ENCODE peak calls at places on chromosomes 1 and 21, in ten cellular contexts. K, R, T, J, A, Z, I, S, U and F are unnamed samples.

GRCh38 chr1:165070675-165071074 is 285.8 kb downstream of the LMX1A start:
- DNase-seq in K (no peak), Z (no peak), I (no peak), U (no peak), S (no peak), R (no peak), A (no peak), J (no peak), T (no peak), F (no peak)

GRCh38 chr1:25657121-25657521 is 40.5 kb downstream of the MAN1C1 start:
- DNase-seq in I (no peak), S (no peak), J (no peak), T (no peak), A (no peak), Z (no peak), K (no peak), U (no peak), R (no peak), F (no peak)

GRCh38 chr1:153655333-153655732 is 3.2 kb upstream of the SNAPIN start:
- DNase-seq in J (no peak), K (no peak), Z (no peak), T (no peak), S (no peak), R (no peak), I (peak; percentile 27), U (no peak), A (no peak), F (no peak)

GRCh38 chr1:212613440-212614335 is 5.1 kb downstream of the ATF3 start:
- DNase-seq in I (no peak), U (no peak), J (no peak), A (no peak), K (no peak), T (no peak), R (peak; percentile 95), S (no peak), Z (no peak), F (no peak)

GRCh38 chr1:222114536-222115156 is 372.8 kb upstream of the DUSP10 start:
- DNase-seq in K (no peak), U (no peak), S (no peak), J (no peak), A (no peak), R (no peak), Z (no peak), T (no peak), I (no peak), F (no peak)

GRCh38 chr1:98661544-98662353 is at the start of gene SNX7:
- DNase-seq in I (peak; percentile 83), J (peak; percentile 91), U (no peak), A (peak; percentile 79), Z (peak; percentile 69), T (peak; percentile 1), K (peak; percentile 66), R (peak; percentile 91), S (no peak), F (peak; percentile 75)

GRCh38 chr1:34199927-34200326 is 23.2 kb downstream of the C1orf94 start:
- DNase-seq in I (peak; percentile 26), S (no peak), T (no peak), K (no peak), A (no peak), J (no peak), R (peak; percentile 91), Z (peak; percentile 1), U (peak; percentile 70), F (peak; percentile 96)

GRCh38 chr1:247471445-247472016 is 13.6 kb upstream of the OR2B11 start:
- DNase-seq in S (no peak), U (no peak), Z (no peak), I (no peak), J (no peak), R (no peak), T (no peak), K (no peak), A (no peak), F (no peak)

GRCh38 chr1:25519624-25520023 is 23.8 kb upstream of the LDLRAP1 start:
- DNase-seq in Z (peak; percentile 84), S (no peak), U (peak; percentile 59), K (peak; percentile 83), A (no peak), I (peak; percentile 57), T (no peak), R (peak; percentile 95), J (no peak), F (peak; percentile 80)

GRCh38 chr1:55140546-55140983 is 74.6 kb downstream of the USP24 start:
- DNase-seq in J (peak; percentile 75), K (peak; percentile 87), S (peak; percentile 51), Z (peak; percentile 91), T (peak; percentile 64), A (peak; percentile 88), I (peak; percentile 81), R (peak; percentile 96), U (no peak), F (peak; percentile 71)

GRCh38 chr1:156282143-156282478 is 514 bp downstream of the SMG5 start:
- DNase-seq in K (no peak), A (no peak), S (no peak), R (no peak), Z (no peak), U (no peak), T (no peak), J (no peak), I (peak; percentile 51), F (no peak)

GRCh38 chr21:46071082-46071481 is 26.8 kb upstream of the COL6A2 start:
- DNase-seq in I (no peak), J (no peak), S (no peak), U (no peak), A (no peak), Z (no peak), R (no peak), K (no peak), T (no peak), F (no peak)

GRCh38 chr1:197399691-197400521 is 131.9 kb downstream of the CRB1 start:
- DNase-seq in K (peak; percentile 57), S (no peak), T (no peak), A (no peak), Z (peak; percentile 51), U (peak; percentile 22), I (peak; percentile 62), R (peak; percentile 62), J (no peak), F (peak; percentile 68)

GRCh38 chr1:26289158-26290059 is 9.5 kb downstream of the SH3BGRL3 start:
- DNase-seq in I (no peak), S (no peak), U (no peak), Z (no peak), A (no peak), R (no peak), J (no peak), T (no peak), K (no peak), F (no peak)

GRCh38 chr1:206909883-206910318 is 11.8 kb downstream of the FCMR start:
- DNase-seq in J (peak; percentile 37), U (no peak), I (no peak), S (no peak), R (no peak), Z (no peak), A (no peak), K (no peak), T (no peak), F (no peak)

GRCh38 chr1:112546076-112546475 is 37.3 kb downstream of the WNT2B start:
- DNase-seq in S (no peak), R (no peak), U (peak; percentile 61), A (no peak), T (no peak), K (no peak), J (no peak), I (no peak), Z (no peak), F (no peak)

GRCh38 chr1:234732671-234733390 is 122.9 kb upstream of the IRF2BP2 start:
- DNase-seq in U (no peak), Z (no peak), I (no peak), A (no peak), J (no peak), R (no peak), T (no peak), S (no peak), K (no peak), F (no peak)

GRCh38 chr1:38662141-38662540 is 197.4 kb downstream of the RRAGC start:
- DNase-seq in A (no peak), Z (no peak), K (no peak), R (no peak), S (no peak), T (no peak), U (no peak), I (no peak), J (no peak), F (no peak)

GRCh38 chr1:11530731-11531311 is 51.9 kb downstream of the DISP3 start:
- DNase-seq in J (no peak), Z (no peak), A (no peak), K (no peak), I (no peak), R (no peak), S (no peak), U (no peak), T (no peak), F (no peak)

GRCh38 chr1:181485276-181486097 is 2.2 kb downstream of the CACNA1E start:
- DNase-seq in A (no peak), K (no peak), J (no peak), U (no peak), T (no peak), Z (no peak), I (peak; percentile 24), S (no peak), R (peak; percentile 37), F (no peak)

GRCh38 chr1:106049595-106049994 is 1006.9 kb upstream of the PRMT6 start:
- DNase-seq in I (no peak), R (no peak), S (no peak), U (no peak), A (no peak), J (no peak), T (no peak), Z (no peak), K (no peak), F (peak; percentile 48)

GRCh38 chr1:158329807-158330206 is 1.5 kb downstream of the CD1B start:
- DNase-seq in U (no peak), T (peak; percentile 3), Z (no peak), J (no peak), I (peak; percentile 25), R (peak; percentile 13), A (no peak), S (no peak), K (no peak), F (no peak)

GRCh38 chr1:9195651-9196050 is 38.9 kb upstream of the H6PD start:
- DNase-seq in S (no peak), A (no peak), J (no peak), U (no peak), R (no peak), K (peak; percentile 68), T (no peak), Z (no peak), I (no peak), F (no peak)

GRCh38 chr1:24117722-24118409 is 5.9 kb upstream of the MYOM3 start:
- DNase-seq in K (peak; percentile 55), T (no peak), R (peak; percentile 90), U (no peak), A (no peak), S (no peak), J (no peak), Z (peak; percentile 40), I (peak; percentile 94), F (peak; percentile 47)

GRCh38 chr1:31762726-31763670 is 1.1 kb downstream of the ADGRB2 start:
- DNase-seq in U (no peak), R (peak; percentile 76), T (peak; percentile 66), S (peak; percentile 67), A (peak; percentile 53), K (no peak), I (peak; percentile 58), J (peak; percentile 68), Z (peak; percentile 27), F (peak; percentile 83)

GRCh38 chr1:53080769-53081168 is 18.8 kb downstream of the PODN start:
- DNase-seq in J (no peak), T (no peak), A (no peak), K (no peak), S (no peak), Z (no peak), R (no peak), I (no peak), U (no peak), F (no peak)